ENCODE peak calls at places on chromosomes 11 and 22, in four cellular contexts. G is IMR-90, M is H1, H is H9. C is an unnamed sample.

GRCh38 chr11:19597194-19597593 is 115.4 kb upstream of the NAV2 start:
- DNase-seq in G (peak; percentile 85), M (no peak), H (no peak), C (no peak)

GRCh38 chr11:61969838-61970452 is 2.5 kb upstream of the FTH1 start:
- DNase-seq in G (peak; percentile 87), M (no peak), H (no peak), C (no peak)

GRCh38 chr22:41256898-41257260 is 16.1 kb upstream of the CHADL start:
- DNase-seq in G (peak; percentile 27), M (no peak), H (no peak), C (peak; percentile 50)

GRCh38 chr11:6599449-6599848 is 4.0 kb downstream of the RRP8 start:
- DNase-seq in G (no peak), M (no peak), H (no peak), C (no peak)

GRCh38 chr22:26273011-26273675 is 103.9 kb downstream of the SEZ6L start:
- DNase-seq in G (no peak), M (no peak), H (no peak), C (no peak)

GRCh38 chr11:45704133-45704532 is 38.7 kb upstream of the CHST1 start:
- DNase-seq in G (no peak), M (no peak), H (no peak), C (no peak)

GRCh38 chr22:46547883-46548244 is 10.4 kb upstream of the CELSR1 start:
- DNase-seq in G (peak; percentile 92), M (no peak), H (no peak), C (no peak)

GRCh38 chr22:22168190-22168940 is 76.2 kb upstream of the VPREB1 start:
- DNase-seq in G (peak; percentile 61), M (no peak), H (peak; percentile 37), C (peak; percentile 61)

GRCh38 chr22:20449819-20450550 is 12.4 kb upstream of the SCARF2 start:
- DNase-seq in G (no peak), M (no peak), H (peak; percentile 23), C (no peak)

GRCh38 chr11:66818231-66818955 is 24.8 kb upstream of the RCE1 start:
- DNase-seq in G (peak; percentile 12), M (no peak), H (no peak), C (no peak)

GRCh38 chr22:42314709-42315391 is 44.4 kb upstream of the TCF20 start:
- DNase-seq in G (no peak), M (no peak), H (no peak), C (no peak)

GRCh38 chr22:42315392-42315756 is 44.9 kb upstream of the TCF20 start:
- DNase-seq in G (no peak), M (no peak), H (no peak), C (no peak)

GRCh38 chr22:42313804-42314581 is 43.5 kb upstream of the TCF20 start:
- DNase-seq in G (peak; percentile 54), M (peak; percentile 78), H (peak; percentile 95), C (peak; percentile 94)

GRCh38 chr22:42310301-42310981 is 40.0 kb upstream of the TCF20 start:
- DNase-seq in G (no peak), M (no peak), H (no peak), C (peak; percentile 52)

GRCh38 chr22:42313204-42313603 is 42.8 kb upstream of the TCF20 start:
- DNase-seq in G (no peak), M (no peak), H (no peak), C (peak; percentile 53)
- H2BK15ac ChIP-seq in G (no peak overlapping the region), M (peak overlapping the region; percentile 88), H (no peak overlapping the region), C (no peak overlapping the region)

GRCh38 chr11:1202154-1202775 is 20.6 kb upstream of the MUC5B start:
- DNase-seq in G (no peak), M (no peak), H (peak; percentile 29), C (peak; percentile 23)

GRCh38 chr11:1199689-1200610 is 22.9 kb upstream of the MUC5B start:
- DNase-seq in G (no peak), M (no peak), H (peak; percentile 28), C (no peak)

GRCh38 chr11:1198766-1199688 is 23.8 kb upstream of the MUC5B start:
- DNase-seq in G (no peak), M (no peak), H (peak; percentile 27), C (no peak)

GRCh38 chr11:1201395-1202153 is 21.3 kb upstream of the MUC5B start:
- DNase-seq in G (no peak), M (no peak), H (no peak), C (no peak)

DNA sequence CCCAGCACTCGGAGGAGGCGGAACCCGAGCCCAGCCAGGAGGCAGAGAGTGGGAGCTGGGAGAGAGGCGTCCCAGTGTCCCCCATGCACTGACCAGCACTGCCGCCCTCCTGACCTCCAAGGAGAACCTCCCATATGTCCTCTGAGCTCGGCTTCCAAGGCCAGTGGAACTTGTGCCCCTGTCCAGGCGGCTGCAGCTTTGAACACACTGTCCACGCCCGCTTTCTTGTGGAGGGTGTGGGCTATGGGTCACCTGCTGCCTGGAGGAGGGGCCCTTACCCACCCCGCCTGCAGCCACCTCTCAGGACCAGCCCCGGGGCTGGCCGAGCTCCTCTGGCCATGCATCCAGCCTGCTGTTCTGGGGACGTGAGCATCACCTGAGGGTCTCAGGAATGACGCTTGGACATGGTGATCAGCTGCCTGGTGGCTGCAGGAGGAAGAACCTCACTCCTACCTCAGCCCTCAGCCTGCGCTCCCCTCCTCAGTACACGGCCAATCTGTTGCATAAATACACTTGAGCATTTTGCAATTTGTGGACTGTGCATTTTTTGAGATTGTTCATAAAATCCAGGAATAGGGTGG is 22.2 kb upstream of the MUC5B start:
- DNase-seq in G (no peak), M (no peak), H (peak; percentile 22), C (no peak)
- H3K27me3 ChIP-seq in G (peaks cover 16% of the 10 kb centered on the region), M (peaks cover 2% of the 10 kb centered on the region), H (no peaks in the 10 kb centered on the region), C (no peaks in the 10 kb centered on the region)

GRCh38 chr22:43922123-43922522 is 1.5 kb upstream of the PNPLA3 start:
- DNase-seq in G (no peak), M (peak; percentile 54), H (peak; percentile 43), C (peak; percentile 40)

GRCh38 chr22:43923631-43924548 is at the start of gene PNPLA3:
- DNase-seq in G (peak; percentile 81), M (peak; percentile 98), H (peak; percentile 95), C (peak; percentile 96)

GRCh38 chr22:43925433-43926348 is 2.1 kb downstream of the PNPLA3 start:
- DNase-seq in G (no peak), M (peak; percentile 60), H (peak; percentile 74), C (peak; percentile 84)

GRCh38 chr22:43921361-43921760 is 2.2 kb upstream of the PNPLA3 start:
- DNase-seq in G (peak; percentile 77), M (no peak), H (no peak), C (no peak)

DNA sequence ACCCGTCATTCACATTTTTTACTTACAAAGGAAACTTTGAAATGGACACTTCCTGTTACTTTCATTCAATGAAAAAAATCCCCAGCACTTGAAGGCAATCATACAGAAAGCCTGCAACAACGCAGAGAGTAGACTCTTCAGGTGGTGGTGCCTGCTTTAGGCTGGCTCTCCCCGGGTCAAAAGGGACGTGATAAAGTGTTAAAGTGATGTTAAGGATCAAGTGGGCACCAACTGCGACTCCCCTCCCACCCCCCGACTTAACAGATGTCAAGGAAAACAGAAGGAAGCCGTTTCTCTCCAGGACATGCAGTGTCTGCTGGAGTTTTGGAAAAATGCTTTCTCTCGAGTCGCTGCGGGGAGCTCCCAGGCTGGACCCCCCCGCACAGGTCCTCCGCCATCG is 414 bp upstream of the PNPLA3 start:
- DNase-seq in G (no peak), M (peak; percentile 56), H (no peak), C (no peak)
- H4K5ac ChIP-seq in G (peak overlapping the region; percentile 100), M (peak overlapping the region; percentile 24), H (no peak overlapping the region), C (no peak overlapping the region)

GRCh38 chr11:119977881-119978280 is 160.0 kb downstream of the TRIM29 start:
- DNase-seq in G (no peak), M (no peak), H (no peak), C (no peak)
- H2BK15ac ChIP-seq in G (no peak overlapping the region), M (no peak overlapping the region), H (no peak overlapping the region), C (no peak overlapping the region)

GRCh38 chr11:114010931-114011330 is 36.0 kb downstream of the HTR3A start:
- DNase-seq in G (no peak), M (no peak), H (no peak), C (no peak)

GRCh38 chr11:114011443-114011842 is 36.5 kb downstream of the HTR3A start:
- DNase-seq in G (no peak), M (no peak), H (no peak), C (no peak)

GRCh38 chr11:114008331-114008730 is 33.4 kb downstream of the HTR3A start:
- DNase-seq in G (no peak), M (no peak), H (no peak), C (no peak)
- H3K27me3 ChIP-seq in G (no peaks in the 10 kb centered on the region), M (no peaks in the 10 kb centered on the region), H (no peaks in the 10 kb centered on the region), C (no peaks in the 10 kb centered on the region)

GRCh38 chr22:31876156-31877035 is 67.9 kb upstream of the YWHAH start:
- DNase-seq in G (no peak), M (no peak), H (no peak), C (no peak)
- H4K5ac ChIP-seq in G (no peak overlapping the region), M (no peak overlapping the region), H (no peak overlapping the region), C (no peak overlapping the region)